ENCODE peak calls at places on chromosomes 6 and 20, in ten cellular contexts. R is HepG2, B is right lobe of liver, Z is prostate gland, S is esophagus muscularis mucosa, G is adrenal gland, V is HCT116, Y is A549, N is IMR-90, P is body of pancreas. C is an unnamed sample.

GRCh38 chr20:41340327-41341055 is at the start of gene LPIN3:
- DNase-seq in Y (peak; percentile 79), S (peak; percentile 96), B (peak; percentile 90), N (peak; percentile 63), Z (peak; percentile 90), G (peak; percentile 88), P (peak; percentile 96), V (peak; percentile 84), R (peak; percentile 92), C (peak; percentile 93)

GRCh38 chr6:83590413-83590812 is 78.1 kb downstream of the PRSS35 start:
- DNase-seq in Z (no peak), Y (no peak), R (no peak), P (no peak), G (no peak), V (no peak), S (no peak), N (peak; percentile 12), B (no peak), C (no peak)

GRCh38 chr20:38825901-38826625 is 20.6 kb downstream of the PPP1R16B start:
- DNase-seq in G (no peak), Z (no peak), R (peak; percentile 85), S (no peak), V (peak; percentile 15), N (peak; percentile 67), Y (peak; percentile 12), B (no peak), P (peak; percentile 18), C (no peak)

GRCh38 chr6:26197736-26198625 is 110.8 kb downstream of the HFE start:
- DNase-seq in R (peak; percentile 62), Y (no peak), Z (peak; percentile 39), S (no peak), G (no peak), B (no peak), P (no peak), N (peak; percentile 27), V (peak; percentile 35), C (peak; percentile 26)

GRCh38 chr20:33994624-33994913 is 858 bp downstream of the RALY start:
- DNase-seq in S (no peak), B (no peak), Z (no peak), G (no peak), N (no peak), Y (no peak), P (no peak), V (no peak), R (no peak), C (no peak)

GRCh38 chr20:61980647-61981583 is 84.8 kb downstream of the TAF4 start:
- DNase-seq in P (peak; percentile 87), B (peak; percentile 51), Y (peak; percentile 49), S (no peak), R (peak; percentile 72), G (peak; percentile 53), V (peak; percentile 3), Z (no peak), N (no peak), C (no peak)

GRCh38 chr6:141164042-141164748 is 968.5 kb upstream of the GJE1 start:
- DNase-seq in R (no peak), S (no peak), P (peak; percentile 14), B (no peak), Z (no peak), G (no peak), Y (no peak), N (peak; percentile 42), V (no peak), C (peak; percentile 46)

GRCh38 chr20:51934301-51935002 is 132.1 kb upstream of the SALL4 start:
- DNase-seq in S (no peak), P (no peak), G (no peak), B (no peak), V (no peak), Z (no peak), R (no peak), Y (no peak), N (no peak), C (no peak)

GRCh38 chr6:132020138-132020551 is 69.0 kb upstream of the CCN2 start:
- DNase-seq in R (no peak), G (no peak), B (no peak), N (peak; percentile 13), V (no peak), Y (no peak), S (peak; percentile 95), Z (peak; percentile 19), P (peak; percentile 12), C (peak; percentile 66)

DNA sequence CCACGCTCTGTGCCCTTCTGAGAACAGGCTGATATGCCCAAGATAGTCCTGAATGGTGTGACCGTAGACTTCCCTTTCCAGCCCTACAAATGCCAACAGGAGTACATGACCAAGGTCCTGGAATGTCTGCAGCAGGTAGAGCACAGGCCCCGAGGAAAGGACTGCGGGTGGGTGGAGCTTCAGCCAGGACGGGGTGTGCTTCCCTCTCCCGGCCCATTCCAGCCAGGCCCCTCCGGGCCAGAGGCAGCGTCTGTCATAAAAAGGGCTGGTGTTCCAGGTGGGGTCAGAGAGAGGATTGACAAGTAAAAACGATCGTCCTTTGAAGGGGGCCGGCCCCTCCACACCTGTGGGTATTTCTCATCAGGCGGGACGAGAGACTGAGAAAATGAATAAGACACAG is 1.3 kb downstream of the RTEL1 start:
- DNase-seq in N (no peak), P (no peak), R (no peak), Y (no peak), B (no peak), V (no peak), Z (no peak), S (no peak), G (no peak), C (no peak)
- H3K4me3 ChIP-seq in N (peak overlapping the region; percentile 85), P (no peak overlapping the region), R (peak overlapping the region; percentile 78), Y (peak overlapping the region; percentile 74), B (peak overlapping the region; percentile 94), V (peak overlapping the region; percentile 99), Z (peak overlapping the region; percentile 79), S (peak overlapping the region; percentile 68), G (no peak overlapping the region), C (peak overlapping the region; percentile 86)

GRCh38 chr6:118648866-118649554 is 2.4 kb downstream of the CEP85L start:
- DNase-seq in R (no peak), B (no peak), N (peak; percentile 37), Y (no peak), G (no peak), P (no peak), Z (no peak), V (no peak), S (no peak), C (no peak)

GRCh38 chr6:118652051-118652699 is 784 bp upstream of the CEP85L start:
- DNase-seq in V (no peak), S (no peak), P (no peak), Y (no peak), R (no peak), N (no peak), B (no peak), G (no peak), Z (no peak), C (no peak)

GRCh38 chr6:118649918-118650499 is 1.4 kb downstream of the CEP85L start:
- DNase-seq in P (no peak), V (no peak), S (no peak), Y (no peak), G (no peak), B (no peak), R (no peak), N (no peak), Z (no peak), C (no peak)

GRCh38 chr6:118650500-118651281 is 700 bp downstream of the CEP85L start:
- DNase-seq in N (peak; percentile 48), G (peak; percentile 56), Z (peak; percentile 15), V (no peak), B (peak; percentile 60), R (no peak), S (no peak), Y (peak; percentile 11), P (peak; percentile 54), C (peak; percentile 79)

GRCh38 chr6:118651282-118652050 is at the start of gene CEP85L:
- DNase-seq in Z (peak; percentile 86), P (peak; percentile 96), N (peak; percentile 86), B (peak; percentile 95), R (peak; percentile 81), Y (peak; percentile 65), V (peak; percentile 62), S (peak; percentile 95), G (peak; percentile 94), C (peak; percentile 93)
- TF ChIP-seq POLR2A in Z (peak; percentile 90), P (peak; percentile 94), N (peak; percentile 82), B (peak; percentile 88), R (no peak), Y (peak; percentile 28), V (no peak), S (peak; percentile 78), G (peak; percentile 98), C (peak; percentile 91)

GRCh38 chr20:10504893-10505292 is 69.8 kb downstream of the SLX4IP start:
- DNase-seq in Z (peak; percentile 59), G (no peak), V (no peak), N (peak; percentile 21), R (no peak), B (no peak), Y (no peak), P (no peak), S (no peak), C (no peak)
- H3K27ac ChIP-seq in Z (peak overlapping the region; percentile 82), G (peak overlapping the region; percentile 48), V (no peak overlapping the region), N (no peak overlapping the region), R (no peak overlapping the region), B (peak overlapping the region; percentile 10), Y (peak overlapping the region; percentile 50), P (no peak overlapping the region), S (peak overlapping the region; percentile 70), C (peak overlapping the region; percentile 44)

GRCh38 chr20:63297796-63298572 is 5.0 kb downstream of the COL20A1 start:
- DNase-seq in S (no peak), Z (no peak), N (no peak), R (no peak), G (no peak), P (no peak), Y (no peak), B (no peak), V (no peak), C (no peak)

GRCh38 chr20:63297371-63297781 is 4.4 kb downstream of the COL20A1 start:
- DNase-seq in P (no peak), N (no peak), V (no peak), Z (no peak), R (no peak), S (no peak), G (no peak), Y (no peak), B (no peak), C (no peak)

GRCh38 chr20:63296411-63297299 is 3.7 kb downstream of the COL20A1 start:
- DNase-seq in S (no peak), R (no peak), G (no peak), V (no peak), P (no peak), B (no peak), Z (no peak), N (no peak), Y (no peak), C (peak; percentile 36)

GRCh38 chr20:63301671-63302070 is 8.7 kb downstream of the COL20A1 start:
- DNase-seq in Y (no peak), S (no peak), Z (no peak), R (no peak), V (no peak), N (no peak), G (no peak), P (no peak), B (no peak), C (no peak)

DNA sequence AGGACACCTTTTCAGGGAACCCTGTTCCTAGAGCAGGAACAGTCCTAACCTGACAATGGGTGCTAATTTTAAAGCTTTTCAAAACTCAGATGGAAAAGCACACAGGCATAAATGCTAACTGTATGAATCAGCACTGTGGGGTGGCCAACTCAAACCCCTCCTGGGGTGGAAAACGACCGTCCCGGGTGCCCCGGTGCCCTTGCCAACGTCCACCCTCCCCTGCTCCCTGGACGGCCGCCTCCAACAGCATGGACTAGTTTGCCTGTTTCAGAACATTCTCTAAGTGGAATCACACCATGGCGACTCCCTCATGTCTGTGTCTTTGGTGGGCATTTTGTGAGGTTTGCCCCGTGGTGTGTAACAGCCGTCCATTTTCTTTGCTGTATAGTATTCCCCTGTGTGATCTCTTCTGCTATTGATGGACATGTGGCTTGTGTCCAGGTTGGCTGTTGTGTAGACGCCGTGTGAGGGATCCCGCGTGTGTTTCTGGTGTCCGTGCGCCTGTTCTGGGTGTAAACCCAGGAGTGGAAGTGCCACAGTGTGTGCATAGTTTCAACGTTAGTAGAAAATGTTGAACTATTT is 5.8 kb downstream of the COL20A1 start:
- DNase-seq in V (no peak), P (no peak), S (no peak), N (no peak), R (no peak), B (no peak), Y (no peak), Z (no peak), G (no peak), C (peak; percentile 5)
- H3K4me3 ChIP-seq in V (no peak overlapping the region), P (no peak overlapping the region), S (no peak overlapping the region), N (no peak overlapping the region), R (no peak overlapping the region), B (no peak overlapping the region), Y (no peak overlapping the region), Z (no peak overlapping the region), G (no peak overlapping the region), C (no peak overlapping the region)

C was measured in heart left ventricle.